ENCODE peak calls at places on chromosomes 2 and 18, in seven cellular contexts. Y, O, F, G, M, K and V are unnamed samples.

GRCh38 chr2:9057939-9058761 is 54.7 kb upstream of the MBOAT2 start:
- DNase-seq in O (no peak), Y (no peak), K (peak; percentile 84), F (no peak), G (no peak), M (no peak), V (no peak)

GRCh38 chr2:8193686-8194615 is 487.9 kb upstream of the ID2 start:
- DNase-seq in K (no peak), F (no peak), Y (no peak), M (no peak), O (no peak), G (peak; percentile 64), V (no peak)

GRCh38 chr2:218870984-218871344 is 9.7 kb upstream of the WNT10A start:
- DNase-seq in M (no peak), G (no peak), F (no peak), O (no peak), Y (no peak), K (no peak), V (no peak)

GRCh38 chr2:69997296-69998184 is 36.1 kb upstream of the ASPRV1 start:
- DNase-seq in G (no peak), K (peak; percentile 57), O (no peak), Y (no peak), F (no peak), M (no peak), V (no peak)

GRCh38 chr2:9191044-9191481 is 15.5 kb upstream of the ASAP2 start:
- DNase-seq in G (peak; percentile 44), K (no peak), F (no peak), O (peak; percentile 44), M (no peak), Y (peak; percentile 96), V (no peak)

GRCh38 chr2:7012141-7012809 is 95.1 kb downstream of the RNF144A start:
- DNase-seq in M (no peak), F (no peak), O (no peak), Y (no peak), G (no peak), K (no peak), V (no peak)

GRCh38 chr2:241173557-241173956 is 14.9 kb upstream of the ANO7 start:
- DNase-seq in G (no peak), O (no peak), K (no peak), F (no peak), M (no peak), Y (no peak), V (no peak)

GRCh38 chr2:44268259-44268649 is 7.0 kb upstream of the SLC3A1 start:
- DNase-seq in M (no peak), G (no peak), K (no peak), O (no peak), Y (no peak), F (no peak), V (no peak)

GRCh38 chr2:154537845-154538244 is 160.7 kb upstream of the KCNJ3 start:
- DNase-seq in F (no peak), K (no peak), M (no peak), G (no peak), O (no peak), Y (no peak), V (no peak)

GRCh38 chr18:54720590-54720989 is 107.7 kb upstream of the RAB27B start:
- DNase-seq in Y (no peak), M (no peak), O (no peak), K (no peak), F (no peak), G (no peak), V (no peak)

GRCh38 chr2:229141626-229142025 is 129.5 kb downstream of the PID1 start:
- DNase-seq in M (no peak), F (no peak), Y (no peak), K (no peak), O (no peak), G (no peak), V (no peak)

GRCh38 chr2:207143474-207144190 is 22.1 kb downstream of the KLF7 start:
- DNase-seq in G (no peak), Y (no peak), M (no peak), F (peak; percentile 66), O (peak; percentile 53), K (no peak), V (no peak)

GRCh38 chr2:210859314-210859713 is 302.9 kb downstream of the CPS1 start:
- DNase-seq in Y (no peak), F (no peak), M (no peak), K (no peak), O (no peak), G (no peak), V (no peak)

GRCh38 chr2:159010340-159010739 is 41.9 kb downstream of the TANC1 start:
- DNase-seq in M (no peak), Y (no peak), F (no peak), K (no peak), G (no peak), O (no peak), V (no peak)

GRCh38 chr2:42068571-42069178 is 20.9 kb downstream of the PKDCC start:
- DNase-seq in F (no peak), M (no peak), G (no peak), Y (no peak), O (no peak), K (no peak), V (no peak)

GRCh38 chr18:21742323-21742687 is 1.7 kb downstream of the MIB1 start:
- DNase-seq in O (no peak), K (no peak), Y (no peak), G (no peak), M (no peak), F (no peak), V (no peak)

DNA sequence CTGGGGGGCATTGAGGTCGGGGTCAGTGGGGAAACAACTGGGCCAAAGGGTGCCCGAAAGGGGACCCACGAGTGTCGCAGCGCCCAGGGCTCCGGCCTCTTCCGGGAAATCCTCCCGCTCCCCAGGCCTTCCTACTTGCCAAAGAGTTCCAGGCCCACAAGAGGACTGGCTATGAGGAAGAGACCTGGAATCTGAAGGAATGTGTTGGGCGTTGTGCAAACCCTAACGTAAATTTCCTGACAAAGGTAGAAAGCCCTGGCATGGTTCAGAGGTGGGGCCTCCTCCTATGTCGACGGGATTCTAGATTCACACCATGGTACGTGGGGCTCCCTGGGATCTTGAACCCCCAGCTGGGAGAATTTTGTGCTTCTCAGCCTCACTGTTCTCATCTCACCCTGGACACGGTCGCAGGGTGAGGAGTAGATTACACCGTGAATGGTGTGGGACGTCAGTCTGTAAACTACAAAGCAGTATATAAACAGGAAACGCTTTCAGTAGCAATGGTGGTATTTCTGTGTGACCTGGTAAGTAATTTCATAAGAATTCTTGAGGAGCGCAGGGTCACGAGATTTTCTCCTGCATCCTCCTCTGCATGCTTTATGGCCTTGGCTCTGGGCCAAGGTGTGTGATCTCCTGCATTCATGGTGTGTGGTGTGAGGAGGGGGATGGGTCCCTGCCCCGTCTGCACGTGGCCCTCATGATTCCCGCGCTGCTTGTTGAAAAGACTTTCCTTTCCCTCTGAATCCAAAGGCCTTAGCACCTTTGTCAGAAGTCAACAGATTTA is 868 bp downstream of the HSBP1L1 start:
- DNase-seq in M (no peak), O (no peak), F (no peak), Y (peak; percentile 85), G (no peak), K (no peak), V (no peak)
- TF ChIP-seq CTCF in M (no peak), O (no peak), F (no peak), Y (no peak), G (no peak), K (no peak), V (no peak)

DNA sequence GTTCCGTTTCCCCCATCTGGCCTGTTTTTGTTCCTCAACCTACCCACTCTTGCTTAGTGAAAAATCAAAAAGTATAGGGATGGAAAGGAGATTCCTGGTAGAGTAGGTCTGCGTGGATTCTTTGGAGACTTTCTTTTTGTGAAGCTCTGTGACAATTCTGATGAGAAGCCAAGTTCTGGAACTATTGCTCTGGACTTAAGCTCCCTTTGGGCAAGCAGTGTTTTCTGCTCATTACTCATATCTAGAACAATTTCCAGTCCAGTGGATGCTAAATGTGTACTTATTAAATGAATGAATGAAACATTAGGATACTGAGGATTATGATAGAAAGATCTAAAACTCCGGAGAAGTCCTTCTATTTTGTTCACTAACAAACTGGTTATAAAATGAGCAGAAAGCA is 76.5 kb downstream of the SOCS6 start:
- DNase-seq in O (no peak), Y (no peak), F (no peak), G (no peak), K (no peak), M (no peak), V (no peak)
- TF ChIP-seq CTCF in O (no peak), Y (no peak), F (no peak), G (no peak), K (no peak), M (no peak), V (no peak)

GRCh38 chr2:151999058-151999457 is 99.8 kb downstream of the CACNB4 start:
- DNase-seq in K (peak; percentile 62), O (peak; percentile 70), Y (no peak), F (peak; percentile 23), M (no peak), G (peak; percentile 81), V (peak; percentile 73)
- TF ChIP-seq CTCF in K (peak; percentile 88), O (peak; percentile 82), Y (peak; percentile 80), F (peak; percentile 76), M (peak; percentile 93), G (peak; percentile 74), V (peak; percentile 86)

DNA sequence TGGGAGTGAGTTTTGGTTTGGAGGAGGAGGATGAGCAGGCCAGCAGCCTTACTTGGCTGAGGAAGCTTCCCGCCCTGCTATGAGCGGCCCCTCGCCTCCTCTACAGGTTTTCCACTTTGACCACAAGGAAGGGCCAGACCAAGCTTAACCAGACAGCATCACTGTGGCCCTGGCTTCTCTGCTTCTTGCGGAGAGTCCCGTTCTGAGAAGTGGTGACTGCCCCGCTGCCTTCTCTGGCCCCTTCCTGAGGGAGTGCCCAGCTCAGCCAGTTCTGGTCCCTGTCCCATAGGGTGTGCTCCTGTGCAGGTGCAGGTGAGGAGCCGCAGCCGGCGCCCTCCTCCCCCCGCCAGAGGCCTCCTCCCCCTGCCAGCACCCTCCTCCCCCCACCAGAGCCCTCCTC is 101.0 kb downstream of the FAM210A start:
- DNase-seq in K (no peak), Y (no peak), O (no peak), G (no peak), M (no peak), F (no peak), V (no peak)
- TF ChIP-seq CTCF in K (no peak), Y (no peak), O (no peak), G (no peak), M (no peak), F (no peak), V (no peak)